ENCODE peak calls at places on chromosomes 4 and X, in eight cellular contexts. One of them, this sample, is unnamed.

GRCh38 chr4:25632135-25632534 is 23.5 kb upstream of the SLC34A2 start:
- DNase-seq in T-helper 9 cell: no peak
- DNase-seq in cardiac septum: no peak
- DNase-seq in HT1080: no peak
- DNase-seq in effector memory CD4-positive, alpha-beta T cell: no peak
- DNase-seq in fibroblast of pulmonary artery: no peak
- DNase-seq in Caco-2: no peak
- DNase-seq in AG20443: no peak
- DNase-seq in this sample: no peak

GRCh38 chrX:26050099-26050498 is 88.0 kb upstream of the MAGEB18 start:
- DNase-seq in T-helper 9 cell: no peak
- DNase-seq in cardiac septum: no peak
- DNase-seq in HT1080: peak
- DNase-seq in effector memory CD4-positive, alpha-beta T cell: no peak
- DNase-seq in fibroblast of pulmonary artery: no peak
- DNase-seq in Caco-2: no peak
- DNase-seq in AG20443: no peak
- DNase-seq in this sample: no peak

GRCh38 chr4:16043820-16044554 is 39.8 kb downstream of the PROM1 start:
- DNase-seq in T-helper 9 cell: no peak
- DNase-seq in cardiac septum: no peak
- DNase-seq in HT1080: no peak
- DNase-seq in effector memory CD4-positive, alpha-beta T cell: no peak
- DNase-seq in fibroblast of pulmonary artery: no peak
- DNase-seq in Caco-2: no peak
- DNase-seq in AG20443: no peak
- DNase-seq in this sample: no peak

GRCh38 chr4:7890635-7891393 is 48.8 kb downstream of the AFAP1 start:
- DNase-seq in T-helper 9 cell: no peak
- DNase-seq in cardiac septum: no peak
- DNase-seq in HT1080: peak
- DNase-seq in effector memory CD4-positive, alpha-beta T cell: no peak
- DNase-seq in fibroblast of pulmonary artery: peak
- DNase-seq in Caco-2: no peak
- DNase-seq in AG20443: peak
- DNase-seq in this sample: no peak

GRCh38 chr4:118018381-118018780 is 15.9 kb upstream of the NDST3 start:
- DNase-seq in T-helper 9 cell: no peak
- DNase-seq in cardiac septum: no peak
- DNase-seq in HT1080: no peak
- DNase-seq in effector memory CD4-positive, alpha-beta T cell: no peak
- DNase-seq in fibroblast of pulmonary artery: no peak
- DNase-seq in Caco-2: no peak
- DNase-seq in AG20443: no peak
- DNase-seq in this sample: no peak

GRCh38 chr4:38279650-38280322 is 319.6 kb downstream of the PTTG2 start:
- DNase-seq in T-helper 9 cell: no peak
- DNase-seq in cardiac septum: no peak
- DNase-seq in HT1080: no peak
- DNase-seq in effector memory CD4-positive, alpha-beta T cell: no peak
- DNase-seq in fibroblast of pulmonary artery: no peak
- DNase-seq in Caco-2: peak
- DNase-seq in AG20443: no peak
- DNase-seq in this sample: no peak

GRCh38 chrX:47849776-47850175 is 13.1 kb downstream of the ZNF81 start:
- DNase-seq in T-helper 9 cell: no peak
- DNase-seq in cardiac septum: no peak
- DNase-seq in HT1080: no peak
- DNase-seq in effector memory CD4-positive, alpha-beta T cell: no peak
- DNase-seq in fibroblast of pulmonary artery: no peak
- DNase-seq in Caco-2: no peak
- DNase-seq in AG20443: no peak
- DNase-seq in this sample: no peak

GRCh38 chr4:123444298-123444731 is 47.7 kb downstream of the SPRY1 start:
- DNase-seq in T-helper 9 cell: no peak
- DNase-seq in cardiac septum: no peak
- DNase-seq in HT1080: no peak
- DNase-seq in effector memory CD4-positive, alpha-beta T cell: no peak
- DNase-seq in fibroblast of pulmonary artery: peak
- DNase-seq in Caco-2: peak
- DNase-seq in AG20443: peak
- DNase-seq in this sample: no peak

GRCh38 chr4:77358315-77358928 is 201.4 kb downstream of the CCNG2 start:
- DNase-seq in T-helper 9 cell: no peak
- DNase-seq in cardiac septum: no peak
- DNase-seq in HT1080: peak
- DNase-seq in effector memory CD4-positive, alpha-beta T cell: no peak
- DNase-seq in fibroblast of pulmonary artery: peak
- DNase-seq in Caco-2: peak
- DNase-seq in AG20443: peak
- DNase-seq in this sample: no peak

GRCh38 chr4:5220028-5220427 is 168.7 kb downstream of the STK32B start:
- DNase-seq in T-helper 9 cell: no peak
- DNase-seq in cardiac septum: no peak
- DNase-seq in HT1080: no peak
- DNase-seq in effector memory CD4-positive, alpha-beta T cell: no peak
- DNase-seq in fibroblast of pulmonary artery: peak
- DNase-seq in Caco-2: peak
- DNase-seq in AG20443: no peak
- DNase-seq in this sample: no peak

GRCh38 chr4:128565565-128566186 is 243.8 kb upstream of the JADE1 start:
- DNase-seq in T-helper 9 cell: peak
- DNase-seq in cardiac septum: no peak
- DNase-seq in HT1080: peak
- DNase-seq in effector memory CD4-positive, alpha-beta T cell: no peak
- DNase-seq in fibroblast of pulmonary artery: peak
- DNase-seq in Caco-2: peak
- DNase-seq in AG20443: peak
- DNase-seq in this sample: no peak

GRCh38 chrX:23341452-23341851 is 6.8 kb downstream of the PTCHD1 start:
- DNase-seq in T-helper 9 cell: no peak
- DNase-seq in cardiac septum: no peak
- DNase-seq in HT1080: peak
- DNase-seq in effector memory CD4-positive, alpha-beta T cell: no peak
- DNase-seq in fibroblast of pulmonary artery: no peak
- DNase-seq in Caco-2: no peak
- DNase-seq in AG20443: no peak
- DNase-seq in this sample: no peak

GRCh38 chrX:71923516-71923915 is 12.9 kb downstream of the NHSL2 start:
- DNase-seq in T-helper 9 cell: no peak
- DNase-seq in cardiac septum: no peak
- DNase-seq in HT1080: no peak
- DNase-seq in effector memory CD4-positive, alpha-beta T cell: no peak
- DNase-seq in fibroblast of pulmonary artery: no peak
- DNase-seq in Caco-2: no peak
- DNase-seq in AG20443: peak
- DNase-seq in this sample: no peak

GRCh38 chr4:56149601-56150000 is 200.9 kb downstream of the CEP135 start:
- DNase-seq in T-helper 9 cell: no peak
- DNase-seq in cardiac septum: no peak
- DNase-seq in HT1080: no peak
- DNase-seq in effector memory CD4-positive, alpha-beta T cell: no peak
- DNase-seq in fibroblast of pulmonary artery: peak
- DNase-seq in Caco-2: no peak
- DNase-seq in AG20443: no peak
- DNase-seq in this sample: no peak

GRCh38 chrX:71823391-71824057 is 60.4 kb downstream of the CXorf49B start:
- DNase-seq in T-helper 9 cell: no peak
- DNase-seq in cardiac septum: no peak
- DNase-seq in HT1080: no peak
- DNase-seq in effector memory CD4-positive, alpha-beta T cell: no peak
- DNase-seq in fibroblast of pulmonary artery: no peak
- DNase-seq in Caco-2: no peak
- DNase-seq in AG20443: no peak
- DNase-seq in this sample: no peak

GRCh38 chr4:184444953-184445309 is 29.4 kb downstream of the IRF2 start:
- DNase-seq in T-helper 9 cell: no peak
- DNase-seq in cardiac septum: no peak
- DNase-seq in HT1080: no peak
- DNase-seq in effector memory CD4-positive, alpha-beta T cell: no peak
- DNase-seq in fibroblast of pulmonary artery: no peak
- DNase-seq in Caco-2: no peak
- DNase-seq in AG20443: no peak
- DNase-seq in this sample: no peak

GRCh38 chrX:23788946-23789345 is 6.0 kb downstream of the SAT1 start:
- DNase-seq in T-helper 9 cell: no peak
- DNase-seq in cardiac septum: no peak
- DNase-seq in HT1080: no peak
- DNase-seq in effector memory CD4-positive, alpha-beta T cell: no peak
- DNase-seq in fibroblast of pulmonary artery: no peak
- DNase-seq in Caco-2: no peak
- DNase-seq in AG20443: no peak
- DNase-seq in this sample: no peak

GRCh38 chr4:169108303-169108702 is 98.2 kb upstream of the CBR4 start:
- DNase-seq in T-helper 9 cell: no peak
- DNase-seq in cardiac septum: no peak
- DNase-seq in HT1080: no peak
- DNase-seq in effector memory CD4-positive, alpha-beta T cell: no peak
- DNase-seq in fibroblast of pulmonary artery: no peak
- DNase-seq in Caco-2: no peak
- DNase-seq in AG20443: no peak
- DNase-seq in this sample: no peak

GRCh38 chrX:112865464-112866025 is 24.9 kb upstream of the AMOT start:
- DNase-seq in T-helper 9 cell: no peak
- DNase-seq in cardiac septum: no peak
- DNase-seq in HT1080: no peak
- DNase-seq in effector memory CD4-positive, alpha-beta T cell: no peak
- DNase-seq in fibroblast of pulmonary artery: no peak
- DNase-seq in Caco-2: no peak
- DNase-seq in AG20443: no peak
- DNase-seq in this sample: no peak

GRCh38 chr4:153497091-153497531 is 31.0 kb downstream of the TMEM131L start:
- DNase-seq in T-helper 9 cell: peak
- DNase-seq in cardiac septum: no peak
- DNase-seq in HT1080: peak
- DNase-seq in effector memory CD4-positive, alpha-beta T cell: no peak
- DNase-seq in fibroblast of pulmonary artery: peak
- DNase-seq in Caco-2: no peak
- DNase-seq in AG20443: no peak
- DNase-seq in this sample: peak

GRCh38 chr4:2359591-2360390 is 58.7 kb downstream of the ZFYVE28 start:
- DNase-seq in T-helper 9 cell: no peak
- DNase-seq in cardiac septum: no peak
- DNase-seq in HT1080: no peak
- DNase-seq in effector memory CD4-positive, alpha-beta T cell: no peak
- DNase-seq in fibroblast of pulmonary artery: no peak
- DNase-seq in Caco-2: no peak
- DNase-seq in AG20443: no peak
- DNase-seq in this sample: no peak

GRCh38 chr4:8303485-8304281 is 34.1 kb downstream of the HTRA3 start:
- DNase-seq in T-helper 9 cell: no peak
- DNase-seq in cardiac septum: peak
- DNase-seq in HT1080: peak
- DNase-seq in effector memory CD4-positive, alpha-beta T cell: no peak
- DNase-seq in fibroblast of pulmonary artery: peak
- DNase-seq in Caco-2: no peak
- DNase-seq in AG20443: peak
- DNase-seq in this sample: no peak

GRCh38 chr4:136861081-136861480 is 671.2 kb downstream of the PCDH18 start:
- DNase-seq in T-helper 9 cell: no peak
- DNase-seq in cardiac septum: no peak
- DNase-seq in HT1080: no peak
- DNase-seq in effector memory CD4-positive, alpha-beta T cell: no peak
- DNase-seq in fibroblast of pulmonary artery: peak
- DNase-seq in Caco-2: no peak
- DNase-seq in AG20443: no peak
- DNase-seq in this sample: no peak

GRCh38 chrX:152245231-152245630 is 106.9 kb upstream of the MAGEA10 start:
- DNase-seq in T-helper 9 cell: no peak
- DNase-seq in cardiac septum: no peak
- DNase-seq in HT1080: peak
- DNase-seq in effector memory CD4-positive, alpha-beta T cell: no peak
- DNase-seq in fibroblast of pulmonary artery: no peak
- DNase-seq in Caco-2: no peak
- DNase-seq in AG20443: no peak
- DNase-seq in this sample: no peak

GRCh38 chrX:65576160-65576559 is 41.6 kb upstream of the LAS1L start:
- DNase-seq in T-helper 9 cell: no peak
- DNase-seq in cardiac septum: no peak
- DNase-seq in HT1080: no peak
- DNase-seq in effector memory CD4-positive, alpha-beta T cell: no peak
- DNase-seq in fibroblast of pulmonary artery: no peak
- DNase-seq in Caco-2: no peak
- DNase-seq in AG20443: no peak
- DNase-seq in this sample: no peak

GRCh38 chr4:184283659-184284335 is 66.1 kb upstream of the ENPP6 start:
- DNase-seq in T-helper 9 cell: no peak
- DNase-seq in cardiac septum: no peak
- DNase-seq in HT1080: no peak
- DNase-seq in effector memory CD4-positive, alpha-beta T cell: no peak
- DNase-seq in fibroblast of pulmonary artery: no peak
- DNase-seq in Caco-2: no peak
- DNase-seq in AG20443: no peak
- DNase-seq in this sample: no peak